ENCODE peak calls at places on chromosomes 6 and 20, in ten cellular contexts. O is RKO; T is NCI-H2081; W is midbrain; C is GM12891; H is activated effector memory CD4-positive, alpha-beta T cell treated with anti-CD3 and anti-CD28 coated beads, Interleukin-2, amount 50 U/mL, for 16 hours; P is stimulated activated CD8-positive, alpha-beta memory T cell treated with anti-CD3 and anti-CD28 coated beads, Interleukin-7, amount 100 ng/mL, for 1 hour; G is NAMALWA; E is naive B cell; V is HEK293T. D is an unnamed sample.

GRCh38 chr6:90131614-90132423 is 164.8 kb downstream of the BACH2 start:
- DNase-seq in O (no peak), T (no peak), W (no peak), C (no peak), H (no peak), P (no peak), G (peak), E (no peak), V (no peak), D (no peak)

GRCh38 chr20:62540504-62540903 is 64.7 kb upstream of the GATA5 start:
- DNase-seq in O (no peak), T (no peak), W (no peak), C (no peak), H (no peak), P (no peak), G (peak), E (no peak), V (no peak), D (no peak)

GRCh38 chr6:15413558-15414257 is 167.8 kb downstream of the JARID2 start:
- DNase-seq in O (no peak), T (no peak), W (no peak), C (no peak), H (no peak), P (no peak), G (no peak), E (no peak), V (no peak), D (no peak)

GRCh38 chr6:166769648-166770047 is 142.6 kb upstream of the RPS6KA2 start:
- DNase-seq in O (no peak), T (no peak), W (no peak), C (no peak), H (no peak), P (no peak), G (no peak), E (no peak), V (no peak), D (no peak)

GRCh38 chr6:13027200-13027599 is 301.1 kb downstream of the TBC1D7 start:
- DNase-seq in O (no peak), T (no peak), W (no peak), C (no peak), H (no peak), P (no peak), G (no peak), E (no peak), V (no peak), D (no peak)

GRCh38 chr6:51396583-51396982 is 577.9 kb downstream of the TFAP2B start:
- DNase-seq in O (no peak), T (no peak), W (no peak), C (no peak), H (no peak), P (no peak), G (no peak), E (no peak), V (no peak), D (no peak)

GRCh38 chr6:5481024-5481423 is 219.7 kb downstream of the FARS2 start:
- DNase-seq in O (no peak), T (peak), W (peak), C (no peak), H (no peak), P (no peak), G (no peak), E (no peak), V (no peak), D (no peak)

GRCh38 chr6:90083891-90084290 is 189.6 kb downstream of the GJA10 start:
- DNase-seq in O (no peak), T (no peak), W (no peak), C (no peak), H (peak), P (no peak), G (peak), E (peak), V (no peak), D (no peak)

GRCh38 chr20:48995599-48995998 is 50.5 kb upstream of the CSE1L start:
- DNase-seq in O (no peak), T (peak), W (no peak), C (no peak), H (no peak), P (no peak), G (no peak), E (no peak), V (no peak), D (peak)

GRCh38 chr20:32580194-32580593 is 4.9 kb downstream of the NOL4L start:
- DNase-seq in O (no peak), T (no peak), W (no peak), C (no peak), H (no peak), P (no peak), G (no peak), E (no peak), V (no peak), D (no peak)

GRCh38 chr6:168927026-168927425 is 326.6 kb downstream of the THBS2 start:
- DNase-seq in O (no peak), T (no peak), W (no peak), C (no peak), H (no peak), P (no peak), G (no peak), E (no peak), V (no peak), D (no peak)

GRCh38 chr6:1611572-1612385 is 2.1 kb downstream of the FOXC1 start:
- DNase-seq in O (no peak), T (peak), W (no peak), C (no peak), H (no peak), P (no peak), G (no peak), E (no peak), V (no peak), D (no peak)

GRCh38 chr20:57374931-57375651 is 16.1 kb upstream of the RBM38 start:
- DNase-seq in O (no peak), T (no peak), W (peak), C (no peak), H (no peak), P (no peak), G (no peak), E (no peak), V (no peak), D (no peak)

GRCh38 chr6:90285611-90286381 is 10.8 kb downstream of the BACH2 start:
- DNase-seq in O (peak), T (no peak), W (peak), C (no peak), H (peak), P (no peak), G (peak), E (peak), V (peak), D (peak)

GRCh38 chr6:135972120-135972519 is 120.6 kb downstream of the PDE7B start:
- DNase-seq in O (no peak), T (no peak), W (no peak), C (no peak), H (no peak), P (no peak), G (no peak), E (no peak), V (no peak), D (no peak)

GRCh38 chr6:38876470-38876869 is 161.4 kb downstream of the DNAH8 start:
- DNase-seq in O (no peak), T (no peak), W (peak), C (no peak), H (peak), P (no peak), G (no peak), E (no peak), V (no peak), D (no peak)

GRCh38 chr6:84066536-84066935 is 33.0 kb downstream of the MRAP2 start:
- DNase-seq in O (no peak), T (no peak), W (no peak), C (no peak), H (no peak), P (no peak), G (no peak), E (no peak), V (no peak), D (no peak)

GRCh38 chr6:128425855-128426254 is 94.5 kb downstream of the PTPRK start:
- DNase-seq in O (no peak), T (no peak), W (no peak), C (no peak), H (no peak), P (no peak), G (no peak), E (no peak), V (no peak), D (no peak)

GRCh38 chr20:62653951-62654685 is 11.8 kb downstream of the SLCO4A1 start:
- DNase-seq in O (no peak), T (no peak), W (no peak), C (no peak), H (no peak), P (no peak), G (peak), E (no peak), V (no peak), D (no peak)

GRCh38 chr20:61328906-61329558 is 77.0 kb downstream of the CDH4 start:
- DNase-seq in O (no peak), T (no peak), W (no peak), C (peak), H (peak), P (no peak), G (no peak), E (no peak), V (no peak), D (no peak)

GRCh38 chr6:34143884-34144580 is 1.9 kb downstream of the GRM4 start:
- DNase-seq in O (no peak), T (peak), W (no peak), C (peak), H (peak), P (peak), G (peak), E (peak), V (peak), D (no peak)

GRCh38 chr6:152093711-152094110 is 286.2 kb downstream of the ESR1 start:
- DNase-seq in O (no peak), T (no peak), W (no peak), C (no peak), H (no peak), P (no peak), G (no peak), E (no peak), V (peak), D (no peak)

GRCh38 chr6:166307981-166308768 is at the start of gene PRR18:
- DNase-seq in O (no peak), T (no peak), W (peak), C (peak), H (no peak), P (no peak), G (no peak), E (peak), V (no peak), D (peak)

GRCh38 chr6:3808759-3809514 is 40.2 kb upstream of the FAM50B start:
- DNase-seq in O (peak), T (no peak), W (no peak), C (no peak), H (no peak), P (no peak), G (no peak), E (no peak), V (no peak), D (peak)

GRCh38 chr6:13488015-13488895 is 855 bp upstream of the GFOD1 start:
- DNase-seq in O (no peak), T (no peak), W (no peak), C (peak), H (peak), P (no peak), G (no peak), E (peak), V (peak), D (peak)

GRCh38 chr6:132253906-132254305 is 147.4 kb downstream of the MOXD1 start:
- DNase-seq in O (no peak), T (no peak), W (no peak), C (no peak), H (no peak), P (no peak), G (no peak), E (no peak), V (no peak), D (no peak)